ENCODE peak calls at places on chromosomes 4 and X, in four cellular contexts. T is endothelial cell of umbilical vein, S is SK-N-SH, R is HepG2. B is an unnamed sample.

GRCh38 chrX:24371391-24371972 is 11.0 kb downstream of the SUPT20HL1 start:
- DNase-seq in S (peak), T (peak), R (peak), B (peak)

GRCh38 chr4:3862640-3863420 is 96.6 kb downstream of the ADRA2C start:
- DNase-seq in R (no peak), T (peak), S (no peak), B (no peak)

GRCh38 chr4:139555705-139556070 is 331 bp downstream of the SETD7 start:
- DNase-seq in T (no peak), S (peak), R (no peak), B (no peak)

GRCh38 chrX:101759000-101759399 is 99.3 kb upstream of the ARMCX2 start:
- DNase-seq in R (peak), T (peak), S (peak), B (no peak)

GRCh38 chrX:36957425-36958328 is 50.5 kb upstream of the FAM47C start:
- DNase-seq in R (no peak), T (peak), S (peak), B (no peak)

GRCh38 chr4:112604590-112604989 is 32.1 kb downstream of the ZGRF1 start:
- DNase-seq in T (peak), S (peak), R (peak), B (peak)

GRCh38 chr4:102734591-102735385 is 26.0 kb downstream of the MANBA start:
- DNase-seq in T (no peak), R (peak), S (no peak), B (no peak)

GRCh38 chr4:53908661-53909078 is 155.7 kb downstream of the CHIC2 start:
- DNase-seq in T (peak), R (peak), S (peak), B (peak)

GRCh38 chrX:75155830-75156525 is at the start of gene ABCB7:
- DNase-seq in T (peak), R (peak), S (peak), B (peak)

GRCh38 chr4:82833696-82834313 is 35.2 kb upstream of the SCD5 start:
- DNase-seq in T (peak), S (no peak), R (peak), B (no peak)

GRCh38 chr4:105145059-105145912 is 1.4 kb upstream of the TET2 start:
- DNase-seq in R (no peak), T (peak), S (no peak), B (no peak)

GRCh38 chr4:5037553-5038551 is 13.4 kb upstream of the STK32B start:
- DNase-seq in R (peak), T (peak), S (no peak), B (peak)
- H3K9ac ChIP-seq in R (no peak), T (peak), S (no peak), B (peak)

DNA sequence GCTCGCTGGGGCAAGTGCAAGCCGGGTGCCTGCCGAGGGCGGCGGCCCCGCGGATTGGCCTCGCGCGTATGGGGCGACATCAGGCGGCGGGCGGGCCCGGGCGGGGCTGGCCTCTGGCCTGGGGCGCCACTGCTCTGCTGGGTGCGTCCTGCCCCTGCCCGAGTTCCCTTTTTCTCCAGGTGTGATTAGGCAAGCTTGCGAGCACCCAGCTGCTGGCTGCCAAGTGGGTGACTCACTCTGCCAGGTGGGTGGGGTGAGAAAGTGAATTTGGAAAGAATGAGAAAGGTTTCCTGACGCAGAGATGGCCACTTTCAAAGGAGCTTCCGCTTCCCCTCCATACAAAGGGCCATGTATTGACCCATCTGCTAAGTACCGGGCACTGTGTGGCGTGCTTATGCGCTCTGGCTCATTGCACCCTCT is 32.5 kb downstream of the FGFBP1 start:
- DNase-seq in S (no peak), T (no peak), R (no peak), B (no peak)
- TF ChIP-seq POLR2AphosphoS5 in S (no peak), T (no peak), R (no peak), B (no peak)

GRCh38 chrX:68693481-68694410 is 46.3 kb downstream of the STARD8 start:
- DNase-seq in R (no peak), T (peak), S (peak), B (no peak)

GRCh38 chrX:68696267-68696666 is 48.8 kb downstream of the STARD8 start:
- DNase-seq in S (no peak), T (no peak), R (no peak), B (no peak)

GRCh38 chrX:68694429-68695205 is 47.2 kb downstream of the STARD8 start:
- DNase-seq in R (no peak), T (no peak), S (no peak), B (no peak)

GRCh38 chrX:68697036-68697435 is 49.6 kb downstream of the STARD8 start:
- DNase-seq in S (no peak), T (peak), R (no peak), B (no peak)

DNA sequence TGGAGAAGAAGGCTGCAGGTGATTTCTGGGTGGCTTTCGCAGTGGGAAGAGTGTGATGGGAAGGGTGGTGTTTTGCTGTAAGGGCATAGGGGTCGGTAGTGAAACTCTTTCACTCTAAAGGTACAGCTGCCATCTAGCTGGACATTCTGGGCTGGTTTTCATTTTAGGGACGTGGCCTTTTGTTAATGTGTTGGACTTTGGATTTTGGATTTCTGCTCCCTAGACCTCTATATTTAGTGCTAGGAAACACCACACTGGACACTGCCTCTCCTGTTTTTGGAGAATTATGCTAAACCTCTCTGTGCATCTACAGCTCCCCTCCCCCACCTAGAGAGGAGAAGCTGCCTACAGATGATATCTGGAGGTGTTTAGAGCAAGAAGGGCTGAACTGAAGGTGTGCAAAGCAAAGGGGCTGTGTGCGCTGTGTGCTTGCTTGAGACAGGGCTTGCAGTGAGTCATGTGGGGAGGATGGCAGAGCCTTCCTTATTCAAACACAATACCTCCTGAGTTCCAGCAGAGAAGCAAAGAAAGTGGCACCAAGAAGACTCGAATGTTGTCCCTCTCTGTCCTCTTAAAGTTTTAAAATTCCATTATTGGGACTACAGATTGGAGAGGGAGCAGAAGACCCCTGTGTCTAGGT is 47.9 kb downstream of the STARD8 start:
- DNase-seq in S (no peak), R (no peak), T (no peak), B (no peak)
- H3K27ac ChIP-seq in S (no peak), R (no peak), T (peak), B (no peak)

GRCh38 chr4:184792950-184793555 is 32.7 kb downstream of the ACSL1 start:
- DNase-seq in T (peak), R (peak), S (no peak), B (no peak)
- H3K9ac ChIP-seq in T (peak), R (no peak), S (no peak), B (no peak)

GRCh38 chr4:10112658-10113284 is 3.8 kb downstream of the WDR1 start:
- DNase-seq in S (no peak), T (no peak), R (no peak), B (no peak)
- TF ChIP-seq POLR2AphosphoS5 in S (no peak), T (no peak), R (no peak), B (no peak)

DNA sequence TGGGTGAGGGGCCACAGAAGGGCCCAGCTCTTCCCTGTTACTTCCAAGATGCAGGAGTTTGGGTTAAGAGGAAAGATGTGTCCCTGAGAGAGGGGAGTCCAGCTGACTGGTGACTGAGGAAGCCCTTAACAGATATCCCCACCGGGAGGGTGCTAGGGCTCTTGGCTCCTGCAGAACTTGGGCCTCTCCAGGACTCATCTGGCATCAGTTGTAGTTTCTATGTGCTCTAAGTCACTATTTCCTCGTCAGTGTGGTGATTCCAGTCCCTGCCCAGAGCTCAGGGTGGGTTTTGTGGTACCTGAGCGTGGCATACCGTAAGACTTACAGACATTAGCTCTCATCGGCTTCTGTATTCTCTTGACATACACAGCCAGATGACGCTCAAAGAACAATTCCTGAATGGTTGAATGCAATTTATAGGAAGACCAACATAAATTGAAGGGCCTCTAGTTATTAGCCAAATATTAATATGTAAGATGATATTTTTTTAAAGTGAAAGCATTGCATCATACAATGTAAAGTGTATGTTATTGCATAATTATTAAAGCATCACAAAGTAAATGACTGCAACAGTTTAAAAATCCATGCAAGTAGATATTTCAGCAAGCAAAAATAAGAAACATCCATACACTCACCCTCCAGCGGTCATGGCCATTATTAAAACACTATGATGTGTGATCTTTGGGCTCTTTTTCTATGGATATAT is 195.5 kb downstream of the PTTG2 start:
- DNase-seq in T (no peak), R (no peak), S (no peak), B (no peak)
- H3K27ac ChIP-seq in T (no peak), R (no peak), S (no peak), B (no peak)

B was measured in SK-N-MC.